ENCODE peak calls at places on chromosomes 16 and 17, in five cellular contexts. A, M, Y, X and L are unnamed samples.

GRCh38 chr17:49218941-49219913 is 8.7 kb downstream of the ABI3 start:
- DNase-seq in A (no peak), M (no peak), Y (no peak), X (no peak), L (peak; percentile 40)

GRCh38 chr16:25575363-25575762 is 116.4 kb upstream of the HS3ST4 start:
- DNase-seq in A (no peak), M (no peak), Y (no peak), X (no peak), L (no peak)

GRCh38 chr16:55008836-55009510 is 78.3 kb downstream of the IRX5 start:
- DNase-seq in A (no peak), M (no peak), Y (no peak), X (no peak), L (no peak)

GRCh38 chr16:13403326-13403725 is 501.9 kb downstream of the SHISA9 start:
- DNase-seq in A (no peak), M (no peak), Y (no peak), X (no peak), L (no peak)

GRCh38 chr17:66873962-66874361 is 39.0 kb downstream of the CACNG5 start:
- DNase-seq in A (no peak), M (no peak), Y (no peak), X (no peak), L (no peak)

GRCh38 chr16:57640612-57641011 is 12.2 kb downstream of the ADGRG1 start:
- DNase-seq in A (no peak), M (no peak), Y (no peak), X (no peak), L (no peak)

GRCh38 chr16:68792465-68793324 is 50.6 kb upstream of the TANGO6 start:
- DNase-seq in A (peak; percentile 85), M (no peak), Y (no peak), X (no peak), L (no peak)

GRCh38 chr16:29738514-29738913 is 7.3 kb downstream of the C16orf54 start:
- DNase-seq in A (no peak), M (no peak), Y (no peak), X (no peak), L (no peak)

GRCh38 chr17:45640141-45640850 is 143.8 kb upstream of the CRHR1 start:
- DNase-seq in A (peak; percentile 91), M (peak; percentile 90), Y (peak; percentile 59), X (peak; percentile 83), L (peak; percentile 86)

GRCh38 chr17:17808706-17809432 is 27.9 kb downstream of the SREBF1 start:
- DNase-seq in A (peak; percentile 51), M (no peak), Y (no peak), X (no peak), L (no peak)

GRCh38 chr16:717651-718245 is 2.8 kb downstream of the METRN start:
- DNase-seq in A (no peak), M (no peak), Y (no peak), X (no peak), L (no peak)

GRCh38 chr16:87043273-87044030 is 273.7 kb downstream of the C16orf95 start:
- DNase-seq in A (no peak), M (no peak), Y (no peak), X (no peak), L (no peak)

GRCh38 chr16:69513180-69513966 is 52.4 kb upstream of the NFAT5 start:
- DNase-seq in A (no peak), M (no peak), Y (no peak), X (no peak), L (no peak)

GRCh38 chr17:976316-976715 is 3.3 kb downstream of the NXN start:
- DNase-seq in A (no peak), M (no peak), Y (no peak), X (no peak), L (no peak)

GRCh38 chr16:30395155-30395991 is at the start of gene ZNF48:
- DNase-seq in A (peak; percentile 95), M (peak; percentile 80), Y (no peak), X (peak; percentile 89), L (peak; percentile 92)

GRCh38 chr16:71338632-71339031 is 19.9 kb upstream of the CALB2 start:
- DNase-seq in A (no peak), M (no peak), Y (no peak), X (no peak), L (no peak)

GRCh38 chr17:50787106-50787505 is 19.8 kb upstream of the ANKRD40CL start:
- DNase-seq in A (peak; percentile 72), M (no peak), Y (no peak), X (no peak), L (no peak)